ENCODE peak calls at places on chromosomes 6 and 20, in ten cellular contexts. A is ELF-1; F is skeletal muscle cell; T is ACHN; P is AG09319; K is tibial artery; U is RWPE1; R is C1 segment of cervical spinal cord; Q is activated CD4-positive, alpha-beta T cell treated with anti-CD3 and anti-CD28 coated beads, Interleukin-2, amount 50 U/mL, for 1 hour; Y is endothelial cell. H is an unnamed sample.

GRCh38 chr20:49889943-49890650 is 25.2 kb downstream of the SPATA2 start:
- DNase-seq in A (no peak), F (no peak), T (no peak), P (no peak), K (no peak), U (peak), R (no peak), Q (no peak), Y (no peak), H (no peak)

GRCh38 chr6:108566406-108566805 is 5.7 kb downstream of the FOXO3 start:
- DNase-seq in A (no peak), F (no peak), T (no peak), P (no peak), K (no peak), U (no peak), R (no peak), Q (no peak), Y (no peak), H (no peak)

GRCh38 chr20:57392130-57392445 is 892 bp downstream of the RBM38 start:
- DNase-seq in A (no peak), F (no peak), T (peak), P (no peak), K (no peak), U (no peak), R (no peak), Q (no peak), Y (no peak), H (no peak)

GRCh38 chr6:170439366-170440351 is 113.4 kb downstream of the PSMB1 start:
- DNase-seq in A (no peak), F (no peak), T (no peak), P (no peak), K (no peak), U (no peak), R (no peak), Q (no peak), Y (no peak), H (no peak)

GRCh38 chr20:37347891-37348642 is 2.1 kb downstream of the SRC start:
- DNase-seq in A (no peak), F (no peak), T (no peak), P (no peak), K (no peak), U (no peak), R (no peak), Q (no peak), Y (no peak), H (no peak)

GRCh38 chr6:107235521-107235920 is 120.2 kb upstream of the BEND3 start:
- DNase-seq in A (no peak), F (no peak), T (no peak), P (no peak), K (no peak), U (no peak), R (no peak), Q (no peak), Y (no peak), H (no peak)

GRCh38 chr20:57996936-57997629 is 231.4 kb downstream of the ANKRD60 start:
- DNase-seq in A (no peak), F (no peak), T (no peak), P (no peak), K (no peak), U (peak), R (no peak), Q (no peak), Y (no peak), H (peak)

GRCh38 chr20:47117789-47118188 is 223.1 kb downstream of the EYA2 start:
- DNase-seq in A (no peak), F (no peak), T (no peak), P (no peak), K (no peak), U (no peak), R (no peak), Q (no peak), Y (no peak), H (no peak)

GRCh38 chr6:112626468-112627082 is 279.4 kb downstream of the RFPL4B start:
- DNase-seq in A (no peak), F (peak), T (peak), P (peak), K (no peak), U (no peak), R (no peak), Q (no peak), Y (no peak), H (no peak)

GRCh38 chr6:25431642-25432307 is 152.6 kb downstream of the CARMIL1 start:
- DNase-seq in A (no peak), F (no peak), T (no peak), P (no peak), K (no peak), U (no peak), R (no peak), Q (no peak), Y (no peak), H (no peak)

GRCh38 chr6:15962449-15962764 is 166.5 kb upstream of the MYLIP start:
- DNase-seq in A (no peak), F (peak), T (no peak), P (peak), K (no peak), U (peak), R (no peak), Q (no peak), Y (peak), H (peak)

GRCh38 chr6:166744654-166745134 is 117.6 kb upstream of the RPS6KA2 start:
- DNase-seq in A (peak), F (no peak), T (no peak), P (no peak), K (no peak), U (no peak), R (no peak), Q (no peak), Y (no peak), H (no peak)

GRCh38 chr6:46368137-46368536 is 123.1 kb downstream of the RCAN2 start:
- DNase-seq in A (no peak), F (no peak), T (no peak), P (no peak), K (no peak), U (no peak), R (no peak), Q (no peak), Y (no peak), H (no peak)

GRCh38 chr20:381581-382290 is 1.2 kb downstream of the TRIB3 start:
- DNase-seq in A (peak), F (peak), T (peak), P (peak), K (peak), U (peak), R (peak), Q (peak), Y (peak), H (peak)

GRCh38 chr6:169700296-169700695 is 1.5 kb downstream of the WDR27 start:
- DNase-seq in A (peak), F (no peak), T (peak), P (no peak), K (no peak), U (no peak), R (no peak), Q (no peak), Y (no peak), H (no peak)

GRCh38 chr6:160112628-160113294 is 8.9 kb upstream of the SLC22A1 start:
- DNase-seq in A (no peak), F (no peak), T (no peak), P (no peak), K (no peak), U (no peak), R (no peak), Q (no peak), Y (no peak), H (no peak)

GRCh38 chr6:33822575-33823395 is 19.0 kb upstream of the MLN start:
- DNase-seq in A (peak), F (no peak), T (peak), P (no peak), K (no peak), U (peak), R (no peak), Q (no peak), Y (peak), H (no peak)

GRCh38 chr6:73586416-73586974 is 65.7 kb upstream of the EEF1A1 start:
- DNase-seq in A (no peak), F (no peak), T (no peak), P (no peak), K (peak), U (no peak), R (no peak), Q (no peak), Y (no peak), H (peak)

GRCh38 chr6:6622557-6622956 is 34.0 kb downstream of the LY86 start:
- DNase-seq in A (no peak), F (no peak), T (no peak), P (no peak), K (no peak), U (no peak), R (no peak), Q (no peak), Y (no peak), H (no peak)

GRCh38 chr6:90442366-90442765 is 144.5 kb downstream of the MAP3K7 start:
- DNase-seq in A (no peak), F (no peak), T (no peak), P (no peak), K (no peak), U (no peak), R (no peak), Q (no peak), Y (no peak), H (no peak)